ENCODE peak calls at places on chromosomes 12 and 14, in nine cellular contexts. V is thoracic aorta, F is A549, H is endothelial cell of umbilical vein, N is esophagus squamous epithelium, L is fibroblast of lung, T is stomach, Q is neural progenitor cell, C is kidney. U is an unnamed sample. For H3K4me1, the result is how much of the 10 kb centered on the place peaks cover.

GRCh38 chr12:96141216-96141944 is 52.8 kb upstream of the ELK3 start:
- DNase-seq in T (no peak), N (no peak), C (no peak), L (peak), F (no peak), V (no peak), Q (no peak), H (peak), U (no peak)

GRCh38 chr12:76450690-76451089 is 102.5 kb upstream of the BBS10 start:
- DNase-seq in N (no peak), H (peak), L (peak), C (no peak), V (no peak), Q (no peak), F (peak), T (no peak), U (no peak)

GRCh38 chr12:19744760-19745218 is 305.5 kb downstream of the AEBP2 start:
- DNase-seq in V (no peak), L (peak), H (peak), T (no peak), Q (no peak), F (no peak), N (no peak), C (no peak), U (no peak)

GRCh38 chr14:70955543-70956480 is 48.6 kb downstream of the PCNX1 start:
- DNase-seq in N (no peak), V (no peak), L (peak), H (peak), C (no peak), Q (peak), F (no peak), T (no peak), U (no peak)

GRCh38 chr12:38785376-38785775 is 120.0 kb downstream of the CPNE8 start:
- DNase-seq in H (no peak), N (no peak), Q (no peak), T (no peak), C (no peak), V (no peak), L (no peak), F (no peak), U (no peak)

GRCh38 chr12:104155711-104156555 is 17.9 kb upstream of the NFYB start:
- DNase-seq in L (no peak), F (no peak), H (no peak), C (no peak), T (no peak), V (no peak), N (no peak), Q (no peak), U (no peak)

GRCh38 chr12:84738481-84738972 is 174.1 kb downstream of the SLC6A15 start:
- DNase-seq in V (no peak), F (no peak), Q (no peak), C (no peak), L (peak), H (peak), T (no peak), N (no peak), U (no peak)

GRCh38 chr14:101956179-101956885 is 8.0 kb upstream of the DYNC1H1 start:
- DNase-seq in L (no peak), F (no peak), V (no peak), C (peak), T (no peak), N (no peak), Q (no peak), H (no peak), U (no peak)

GRCh38 chr14:89707086-89707485 is 247.4 kb downstream of the EFCAB11 start:
- DNase-seq in Q (no peak), T (no peak), C (no peak), L (no peak), N (no peak), H (no peak), V (no peak), F (no peak), U (no peak)

GRCh38 chr12:75815756-75816155 is 215.8 kb downstream of the PHLDA1 start:
- DNase-seq in H (no peak), C (no peak), N (no peak), F (no peak), T (no peak), V (no peak), Q (no peak), L (peak), U (no peak)

DNA sequence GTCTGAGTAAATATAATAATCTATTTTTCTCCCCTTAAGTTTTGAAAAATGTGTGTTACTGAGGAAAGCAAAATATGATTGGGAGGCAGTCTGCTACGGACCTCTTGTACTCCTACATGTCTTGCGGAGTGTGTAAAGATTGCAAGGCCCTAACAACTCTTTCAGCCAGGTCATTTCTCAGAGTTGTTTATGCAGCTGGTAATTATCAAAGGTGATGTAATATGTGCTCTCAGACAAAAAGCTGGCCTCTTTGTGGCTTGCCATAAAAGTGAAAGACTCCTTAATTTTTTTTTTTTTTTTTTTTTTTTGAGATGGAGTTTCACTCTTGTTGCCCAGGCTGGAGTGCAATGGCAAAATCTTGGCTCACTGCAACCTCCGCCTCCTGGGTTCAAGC is 40.5 kb upstream of the MON2 start:
- DNase-seq in H (no peak), C (no peak), Q (no peak), V (no peak), T (no peak), L (peak), N (no peak), F (no peak), U (no peak)
- H3K27ac ChIP-seq in H (no peak), C (no peak), Q (no peak), V (no peak), T (no peak), L (no peak), N (no peak), F (no peak), U (no peak)

GRCh38 chr14:69812725-69813124 is 15.7 kb upstream of the SLC10A1 start:
- DNase-seq in H (no peak), Q (peak), T (no peak), F (no peak), V (no peak), N (no peak), L (no peak), C (no peak), U (no peak)
- TF ChIP-seq CTCF in H (no peak), Q (peak), T (no peak), F (peak), V (no peak), N (peak), L (no peak), C (no peak), U (no peak)

DNA sequence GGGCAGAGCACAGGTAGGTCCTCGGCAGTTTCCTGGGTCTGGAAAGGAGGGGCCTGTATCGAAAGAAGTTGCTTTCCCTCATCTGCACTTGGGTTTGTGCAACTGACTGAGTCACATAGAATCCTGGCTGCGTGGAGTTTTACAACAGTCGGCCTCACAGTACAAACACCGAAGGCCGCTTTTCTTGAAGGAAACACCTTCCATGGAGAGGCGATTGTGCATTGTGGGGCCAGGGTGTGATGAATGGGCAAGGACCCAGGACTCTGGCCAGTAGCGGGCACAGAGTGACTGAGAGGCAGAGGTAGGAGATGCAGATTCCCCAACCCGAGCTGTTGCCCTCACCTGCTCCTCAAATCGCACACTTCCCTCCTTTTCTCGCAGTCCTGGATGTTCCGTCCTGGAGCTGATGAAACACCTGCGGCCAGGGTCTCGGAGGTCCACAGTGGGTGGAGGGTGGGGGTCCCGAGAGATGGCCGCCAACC is 7.7 kb downstream of the CCND2 start:
- DNase-seq in H (no peak), F (no peak), Q (no peak), C (no peak), T (no peak), L (peak), V (no peak), N (no peak), U (no peak)
- H3K4me1 ChIP-seq in H (under half), F (under half), Q (under half), C (under half), T (under half), L (under half), V (under half), N (under half), U (under half)

GRCh38 chr14:99426265-99426664 is 54.4 kb downstream of the SETD3 start:
- DNase-seq in H (no peak), Q (no peak), V (no peak), C (no peak), T (no peak), L (no peak), N (no peak), F (no peak), U (no peak)
- H3K27ac ChIP-seq in H (no peak), Q (no peak), V (no peak), C (peak), T (no peak), L (no peak), N (no peak), F (no peak), U (no peak)

U was measured in breast epithelium.